ENCODE peak calls at places on chromosomes 16 and 17, in four cellular contexts. Q is activated CD4-positive, CD25-positive, alpha-beta regulatory T cell treated with anti-CD3 and anti-CD28 coated beads, Interleukin-2, amount 50 U/mL, for 16 hours; S is stimulated activated CD8-positive, alpha-beta memory T cell treated with anti-CD3 and anti-CD28 coated beads, Interleukin-7, amount 100 ng/mL, for 1 hour; J is fibroblast of lung. B is an unnamed sample.

GRCh38 chr17:27618417-27618816 is 12.6 kb upstream of the LGALS9 start:
- DNase-seq in Q (no peak), S (no peak), J (no peak), B (no peak)

GRCh38 chr16:3266873-3267537 is 10.6 kb upstream of the MEFV start:
- DNase-seq in Q (no peak), S (no peak), J (peak), B (no peak)

GRCh38 chr17:41492771-41493170 is 3.1 kb upstream of the KRT36 start:
- DNase-seq in Q (no peak), S (no peak), J (peak), B (no peak)

GRCh38 chr16:12256880-12257279 is 280.3 kb downstream of the SNX29 start:
- DNase-seq in Q (no peak), S (no peak), J (no peak), B (no peak)

GRCh38 chr16:72576189-72576588 is 404.2 kb upstream of the PMFBP1 start:
- DNase-seq in Q (no peak), S (no peak), J (no peak), B (no peak)

GRCh38 chr17:44004761-44005526 is 522 bp downstream of the NAGS start:
- DNase-seq in Q (no peak), S (no peak), J (no peak), B (no peak)

GRCh38 chr16:57528499-57529323 is 7.7 kb downstream of the CCDC102A start:
- DNase-seq in Q (no peak), S (no peak), J (no peak), B (no peak)

GRCh38 chr16:27189335-27189972 is 13.9 kb upstream of the KDM8 start:
- DNase-seq in Q (no peak), S (no peak), J (no peak), B (no peak)

GRCh38 chr17:31448467-31449077 is 57.1 kb downstream of the RAB11FIP4 start:
- DNase-seq in Q (no peak), S (no peak), J (peak), B (peak)

GRCh38 chr16:30958164-30959083 is 870 bp downstream of the SETD1A start:
- DNase-seq in Q (peak), S (no peak), J (peak), B (no peak)